ENCODE peak calls at places on chromosomes 12 and 14, in six cellular contexts. One of them, this sample, is unnamed.

GRCh38 chr14:103361868-103362267 is 23.3 kb upstream of the MARK3 start:
- DNase-seq in sigmoid colon: peak; percentile 66
- DNase-seq in SK-N-SH: no peak
- DNase-seq in prostate gland: no peak
- DNase-seq in stomach: no peak
- DNase-seq in breast epithelium: no peak
- DNase-seq in this sample: no peak

GRCh38 chr12:15897433-15897832 is 13.7 kb upstream of the DERA start:
- DNase-seq in sigmoid colon: no peak
- DNase-seq in prostate gland: no peak
- DNase-seq in SK-N-SH: no peak
- DNase-seq in breast epithelium: no peak
- DNase-seq in stomach: no peak
- DNase-seq in this sample: no peak

GRCh38 chr12:32183646-32184045 is 77.0 kb downstream of the BICD1 start:
- DNase-seq in sigmoid colon: no peak
- DNase-seq in breast epithelium: no peak
- DNase-seq in stomach: no peak
- DNase-seq in SK-N-SH: no peak
- DNase-seq in prostate gland: no peak
- DNase-seq in this sample: no peak

GRCh38 chr12:100706029-100706428 is 88.5 kb upstream of the ANO4 start:
- DNase-seq in sigmoid colon: no peak
- DNase-seq in breast epithelium: no peak
- DNase-seq in stomach: no peak
- DNase-seq in SK-N-SH: no peak
- DNase-seq in prostate gland: no peak
- DNase-seq in this sample: no peak

GRCh38 chr14:71574976-71575375 is 357.3 kb upstream of the RGS6 start:
- DNase-seq in breast epithelium: no peak
- DNase-seq in prostate gland: no peak
- DNase-seq in stomach: no peak
- DNase-seq in SK-N-SH: no peak
- DNase-seq in sigmoid colon: no peak
- DNase-seq in this sample: no peak

GRCh38 chr12:123905319-123905925 is 67.2 kb downstream of the CCDC92 start:
- DNase-seq in breast epithelium: no peak
- DNase-seq in SK-N-SH: peak; percentile 74
- DNase-seq in prostate gland: no peak
- DNase-seq in stomach: peak; percentile 64
- DNase-seq in sigmoid colon: no peak
- DNase-seq in this sample: no peak

GRCh38 chr12:51065530-51065929 is 17.4 kb downstream of the LETMD1 start:
- DNase-seq in prostate gland: no peak
- DNase-seq in SK-N-SH: no peak
- DNase-seq in breast epithelium: no peak
- DNase-seq in sigmoid colon: no peak
- DNase-seq in stomach: no peak
- DNase-seq in this sample: no peak

GRCh38 chr14:62691613-62692489 is 353.4 kb downstream of the KCNH5 start:
- DNase-seq in SK-N-SH: no peak
- DNase-seq in stomach: peak; percentile 60
- DNase-seq in sigmoid colon: no peak
- DNase-seq in prostate gland: peak; percentile 86
- DNase-seq in breast epithelium: no peak
- DNase-seq in this sample: no peak

GRCh38 chr12:19856389-19856788 is 417.1 kb downstream of the AEBP2 start:
- DNase-seq in SK-N-SH: no peak
- DNase-seq in stomach: no peak
- DNase-seq in sigmoid colon: no peak
- DNase-seq in prostate gland: no peak
- DNase-seq in breast epithelium: no peak
- DNase-seq in this sample: no peak

GRCh38 chr12:15720299-15720698 is 68.9 kb downstream of the EPS8 start:
- DNase-seq in prostate gland: no peak
- DNase-seq in SK-N-SH: no peak
- DNase-seq in breast epithelium: no peak
- DNase-seq in stomach: no peak
- DNase-seq in sigmoid colon: no peak
- DNase-seq in this sample: no peak

GRCh38 chr12:30314506-30315100 is 381.1 kb downstream of the IPO8 start:
- DNase-seq in breast epithelium: no peak
- DNase-seq in sigmoid colon: no peak
- DNase-seq in prostate gland: no peak
- DNase-seq in SK-N-SH: no peak
- DNase-seq in stomach: no peak
- DNase-seq in this sample: no peak

GRCh38 chr12:27937768-27938167 is 34.8 kb downstream of the PTHLH start:
- DNase-seq in stomach: no peak
- DNase-seq in prostate gland: no peak
- DNase-seq in SK-N-SH: no peak
- DNase-seq in breast epithelium: no peak
- DNase-seq in sigmoid colon: no peak
- DNase-seq in this sample: no peak

GRCh38 chr14:35121026-35121886 is 534 bp downstream of the PPP2R3C start:
- DNase-seq in breast epithelium: peak; percentile 93
- DNase-seq in sigmoid colon: no peak
- DNase-seq in SK-N-SH: no peak
- DNase-seq in prostate gland: no peak
- DNase-seq in stomach: no peak
- DNase-seq in this sample: peak; percentile 80

GRCh38 chr12:93010461-93010860 is 81.4 kb upstream of the EEA1 start:
- DNase-seq in breast epithelium: no peak
- DNase-seq in stomach: no peak
- DNase-seq in SK-N-SH: no peak
- DNase-seq in sigmoid colon: no peak
- DNase-seq in prostate gland: no peak
- DNase-seq in this sample: no peak

GRCh38 chr12:85310456-85311076 is 30.5 kb downstream of the ALX1 start:
- DNase-seq in prostate gland: no peak
- DNase-seq in breast epithelium: no peak
- DNase-seq in SK-N-SH: no peak
- DNase-seq in sigmoid colon: no peak
- DNase-seq in stomach: no peak
- DNase-seq in this sample: no peak

GRCh38 chr12:89390802-89391673 is 38.7 kb upstream of the DUSP6 start:
- DNase-seq in prostate gland: no peak
- DNase-seq in sigmoid colon: no peak
- DNase-seq in breast epithelium: no peak
- DNase-seq in stomach: no peak
- DNase-seq in SK-N-SH: no peak
- DNase-seq in this sample: no peak

GRCh38 chr12:77965790-77966189 is 135.1 kb downstream of the NAV3 start:
- DNase-seq in prostate gland: no peak
- DNase-seq in SK-N-SH: no peak
- DNase-seq in breast epithelium: no peak
- DNase-seq in stomach: no peak
- DNase-seq in sigmoid colon: no peak
- DNase-seq in this sample: no peak

GRCh38 chr12:126069549-126070165 is 1004.4 kb downstream of the AACS start:
- DNase-seq in SK-N-SH: peak; percentile 20
- DNase-seq in sigmoid colon: no peak
- DNase-seq in prostate gland: peak; percentile 7
- DNase-seq in breast epithelium: no peak
- DNase-seq in stomach: peak; percentile 49
- DNase-seq in this sample: no peak

GRCh38 chr12:122753213-122753571 is 568 bp downstream of the DENR start:
- DNase-seq in prostate gland: no peak
- DNase-seq in SK-N-SH: no peak
- DNase-seq in sigmoid colon: no peak
- DNase-seq in breast epithelium: no peak
- DNase-seq in stomach: no peak
- DNase-seq in this sample: no peak

DNA sequence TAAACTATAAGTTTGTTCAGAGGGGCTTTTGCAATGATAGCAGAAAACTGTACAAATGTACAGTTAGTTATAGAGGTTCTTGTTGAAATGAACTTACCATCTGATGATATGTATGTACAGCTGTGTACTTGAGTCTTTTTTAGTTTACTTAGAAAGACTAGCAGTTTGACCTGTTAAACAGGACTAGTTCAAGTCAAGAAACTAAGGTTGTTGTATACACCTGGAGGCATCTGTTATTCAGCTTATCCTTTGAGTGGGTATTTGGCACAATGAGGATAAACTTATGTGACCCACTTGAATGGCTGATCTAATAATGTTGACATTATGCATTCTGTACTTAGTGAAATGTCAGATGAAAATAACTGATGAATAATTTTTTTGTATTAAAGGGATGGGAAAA is 13.4 kb downstream of the MTERF2 start:
- DNase-seq in sigmoid colon: no peak
- DNase-seq in breast epithelium: no peak
- DNase-seq in prostate gland: no peak
- DNase-seq in stomach: no peak
- DNase-seq in SK-N-SH: no peak
- DNase-seq in this sample: no peak
- TF ChIP-seq POLR2AphosphoS5 in sigmoid colon: no peak
- TF ChIP-seq POLR2AphosphoS5 in breast epithelium: no peak
- TF ChIP-seq POLR2AphosphoS5 in prostate gland: no peak
- TF ChIP-seq POLR2AphosphoS5 in stomach: no peak
- TF ChIP-seq POLR2AphosphoS5 in SK-N-SH: no peak
- TF ChIP-seq POLR2AphosphoS5 in this sample: no peak

GRCh38 chr12:76183459-76184186 is 99.1 kb upstream of the NAP1L1 start:
- DNase-seq in sigmoid colon: no peak
- DNase-seq in prostate gland: no peak
- DNase-seq in breast epithelium: no peak
- DNase-seq in SK-N-SH: no peak
- DNase-seq in stomach: no peak
- DNase-seq in this sample: no peak

GRCh38 chr12:76186507-76186906 is 102.0 kb upstream of the NAP1L1 start:
- DNase-seq in breast epithelium: no peak
- DNase-seq in prostate gland: no peak
- DNase-seq in stomach: no peak
- DNase-seq in sigmoid colon: no peak
- DNase-seq in SK-N-SH: no peak
- DNase-seq in this sample: no peak

GRCh38 chr12:76176935-76177334 is 92.5 kb upstream of the NAP1L1 start:
- DNase-seq in sigmoid colon: no peak
- DNase-seq in prostate gland: no peak
- DNase-seq in stomach: no peak
- DNase-seq in SK-N-SH: no peak
- DNase-seq in breast epithelium: no peak
- DNase-seq in this sample: no peak

GRCh38 chr12:76178461-76178860 is 94.0 kb upstream of the NAP1L1 start:
- DNase-seq in breast epithelium: no peak
- DNase-seq in stomach: no peak
- DNase-seq in sigmoid colon: no peak
- DNase-seq in prostate gland: no peak
- DNase-seq in SK-N-SH: no peak
- DNase-seq in this sample: no peak

DNA sequence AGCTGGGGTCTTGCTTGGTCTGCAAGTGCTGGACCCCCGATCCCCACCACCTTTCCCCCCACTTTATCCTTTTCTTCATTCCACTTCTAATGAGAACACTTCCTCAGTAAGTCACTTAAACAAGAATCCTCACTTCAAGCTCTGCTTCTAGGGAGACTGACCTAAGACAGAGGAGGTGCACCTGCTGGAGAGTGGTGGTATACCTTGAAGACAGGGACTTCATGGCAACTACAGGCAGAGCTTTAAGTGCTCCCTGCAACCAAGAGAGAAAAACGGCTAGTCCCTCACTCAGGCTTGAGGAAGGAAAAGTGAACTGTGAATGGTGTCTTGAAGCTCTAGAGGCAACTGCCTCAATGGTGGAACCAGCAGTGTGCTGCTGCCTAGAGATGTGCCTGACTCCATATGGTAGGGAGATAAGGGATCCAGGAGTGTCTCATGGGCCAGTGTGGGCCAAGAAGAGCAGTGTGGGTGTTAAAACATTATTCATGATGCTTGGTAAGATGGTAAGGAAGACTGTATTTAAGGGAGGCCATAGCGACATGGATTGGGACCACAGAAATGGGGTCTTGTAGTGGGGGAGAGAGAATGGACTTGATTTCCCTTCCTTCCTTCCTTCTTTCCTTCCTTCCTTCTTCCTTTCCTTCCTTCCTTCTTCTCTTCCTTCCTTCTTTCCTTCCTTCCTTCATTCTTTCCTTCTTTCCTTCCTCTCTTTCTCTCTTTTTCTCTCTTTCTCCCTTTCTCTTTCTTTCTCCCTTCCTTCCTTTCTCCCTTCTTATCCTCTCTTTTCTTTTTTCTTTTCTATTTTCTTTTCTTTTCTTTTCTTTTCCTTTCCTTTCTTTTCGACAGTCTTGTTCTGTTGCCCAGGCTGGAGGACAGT is 96.2 kb upstream of the NAP1L1 start:
- DNase-seq in SK-N-SH: no peak
- DNase-seq in breast epithelium: no peak
- DNase-seq in prostate gland: no peak
- DNase-seq in sigmoid colon: no peak
- DNase-seq in stomach: no peak
- DNase-seq in this sample: no peak
- TF ChIP-seq CTCF in SK-N-SH: no peak
- TF ChIP-seq CTCF in breast epithelium: no peak
- TF ChIP-seq CTCF in prostate gland: no peak
- TF ChIP-seq CTCF in sigmoid colon: no peak
- TF ChIP-seq CTCF in stomach: no peak
- TF ChIP-seq CTCF in this sample: no peak

DNA sequence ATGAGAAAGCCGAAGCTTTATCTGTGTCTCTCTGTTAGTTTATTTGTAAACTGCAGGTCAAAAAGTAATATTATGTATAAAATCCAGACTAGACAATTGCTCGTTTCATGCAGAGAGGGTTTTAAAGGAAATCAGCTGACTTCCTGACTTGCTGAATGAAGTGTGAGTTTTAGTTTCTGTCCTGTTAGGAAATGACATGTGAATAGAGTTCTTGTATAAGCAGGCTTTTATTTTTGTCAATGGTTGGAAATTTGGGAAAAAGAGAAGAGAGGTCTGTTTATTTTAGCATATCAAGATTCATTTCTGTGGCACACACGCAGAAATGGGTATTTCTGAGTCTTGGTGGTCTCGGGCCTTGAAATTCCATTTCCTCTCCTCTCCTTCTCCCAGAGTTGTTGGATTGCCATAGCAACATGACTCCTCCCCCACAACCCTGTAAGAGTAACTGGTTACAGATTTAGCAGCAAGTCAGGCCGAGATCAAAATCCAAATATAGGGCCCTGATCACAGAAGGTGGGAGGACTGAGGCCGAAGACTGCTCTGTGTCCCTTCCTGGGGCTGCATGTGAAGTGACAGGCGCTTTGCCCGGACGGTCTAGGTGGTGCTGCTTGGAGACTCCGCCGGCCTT is 60.9 kb downstream of the SAMD4A start:
- DNase-seq in stomach: no peak
- DNase-seq in SK-N-SH: peak; percentile 40
- DNase-seq in sigmoid colon: no peak
- DNase-seq in prostate gland: no peak
- DNase-seq in breast epithelium: no peak
- DNase-seq in this sample: peak; percentile 76
- H3K4me1 ChIP-seq in stomach: peaks cover 49% of the 10 kb centered on the region
- H3K4me1 ChIP-seq in SK-N-SH: peaks cover 10% of the 10 kb centered on the region
- H3K4me1 ChIP-seq in sigmoid colon: peaks cover 71% of the 10 kb centered on the region
- H3K4me1 ChIP-seq in prostate gland: no peaks in the 10 kb centered on the region
- H3K4me1 ChIP-seq in breast epithelium: no peaks in the 10 kb centered on the region
- H3K4me1 ChIP-seq in this sample: peaks cover 65% of the 10 kb centered on the region

DNA sequence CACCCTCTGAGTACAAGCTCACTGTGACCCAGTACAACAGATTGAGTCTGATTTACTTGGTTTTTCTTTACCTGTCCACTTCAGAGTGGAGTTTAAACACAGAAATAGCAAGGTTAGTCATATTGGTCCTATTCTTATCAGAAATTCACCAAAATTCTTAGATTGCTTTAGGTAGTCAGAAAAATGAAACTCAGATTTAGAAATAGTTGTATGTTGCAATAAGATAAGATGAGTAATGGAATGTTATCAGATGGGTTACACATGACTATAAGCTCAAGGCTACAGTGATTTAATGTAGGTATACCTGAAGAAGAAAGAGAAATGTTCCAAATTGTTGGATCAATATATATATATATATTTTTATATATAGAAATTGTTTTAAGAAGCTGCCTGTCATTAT is 524.1 kb downstream of the LRFN5 start:
- DNase-seq in breast epithelium: no peak
- DNase-seq in stomach: no peak
- DNase-seq in SK-N-SH: no peak
- DNase-seq in prostate gland: no peak
- DNase-seq in sigmoid colon: no peak
- DNase-seq in this sample: no peak
- TF ChIP-seq POLR2AphosphoS5 in breast epithelium: no peak
- TF ChIP-seq POLR2AphosphoS5 in stomach: no peak
- TF ChIP-seq POLR2AphosphoS5 in SK-N-SH: no peak
- TF ChIP-seq POLR2AphosphoS5 in prostate gland: no peak
- TF ChIP-seq POLR2AphosphoS5 in sigmoid colon: no peak
- TF ChIP-seq POLR2AphosphoS5 in this sample: no peak